ENCODE peak calls at places on chromosomes 11 and 22, in four cellular contexts. One of them, this sample, is unnamed.

GRCh38 chr11:64848779-64849599 is 4.5 kb upstream of the CDC42BPG start:
- DNase-seq in HEK293T: no peak
- DNase-seq in GM12865: peak
- DNase-seq in pancreas: peak
- DNase-seq in this sample: no peak

GRCh38 chr11:58928082-58928574 is 11.2 kb upstream of the GLYATL1 start:
- DNase-seq in GM12865: no peak
- DNase-seq in pancreas: no peak
- DNase-seq in HEK293T: no peak
- DNase-seq in this sample: no peak

GRCh38 chr11:119741369-119742262 is 12.6 kb upstream of the NECTIN1 start:
- DNase-seq in HEK293T: peak
- DNase-seq in GM12865: peak
- DNase-seq in pancreas: peak
- DNase-seq in this sample: no peak

GRCh38 chr22:48846200-48846599 is 981.5 kb downstream of the BRD1 start:
- DNase-seq in pancreas: no peak
- DNase-seq in HEK293T: no peak
- DNase-seq in GM12865: no peak
- DNase-seq in this sample: no peak

GRCh38 chr11:70550456-70551195 is 152.3 kb downstream of the CTTN start:
- DNase-seq in HEK293T: no peak
- DNase-seq in pancreas: no peak
- DNase-seq in GM12865: no peak
- DNase-seq in this sample: no peak

GRCh38 chr11:2440646-2441045 is 3.7 kb downstream of the TRPM5 start:
- DNase-seq in GM12865: no peak
- DNase-seq in HEK293T: no peak
- DNase-seq in pancreas: no peak
- DNase-seq in this sample: no peak

GRCh38 chr11:118211006-118211405 is 13.8 kb downstream of the JAML start:
- DNase-seq in pancreas: no peak
- DNase-seq in GM12865: no peak
- DNase-seq in HEK293T: no peak
- DNase-seq in this sample: peak

GRCh38 chr22:42509548-42509947 is 10.0 kb downstream of the RRP7A start:
- DNase-seq in GM12865: no peak
- DNase-seq in HEK293T: no peak
- DNase-seq in pancreas: no peak
- DNase-seq in this sample: no peak

GRCh38 chr11:17171342-17171741 is 36.4 kb downstream of the PIK3C2A start:
- DNase-seq in pancreas: no peak
- DNase-seq in HEK293T: no peak
- DNase-seq in GM12865: no peak
- DNase-seq in this sample: peak

GRCh38 chr11:119706887-119707286 is 22.1 kb downstream of the NECTIN1 start:
- DNase-seq in GM12865: no peak
- DNase-seq in pancreas: no peak
- DNase-seq in HEK293T: no peak
- DNase-seq in this sample: no peak

GRCh38 chr11:47395225-47396048 is 13.0 kb upstream of the SLC39A13 start:
- DNase-seq in HEK293T: no peak
- DNase-seq in pancreas: no peak
- DNase-seq in GM12865: no peak
- DNase-seq in this sample: no peak

This sample was measured in M059J.